ENCODE peak calls at places on chromosome 18, in nine cellular contexts. O, I, U, Z, M, X, P, Q and F are unnamed samples.

GRCh38 chr18:21914739-21915319 is 174.2 kb downstream of the MIB1 start:
- DNase-seq in O (no peak), I (no peak), U (no peak), Z (no peak), M (peak), X (no peak), P (no peak), Q (peak), F (no peak)

GRCh38 chr18:70907673-70908072 is 618.8 kb downstream of the SOCS6 start:
- DNase-seq in O (no peak), I (peak), U (no peak), Z (no peak), M (no peak), X (no peak), P (no peak), Q (no peak), F (no peak)

GRCh38 chr18:10442551-10442971 is 11.9 kb upstream of the APCDD1 start:
- DNase-seq in O (no peak), I (no peak), U (no peak), Z (no peak), M (no peak), X (no peak), P (no peak), Q (no peak), F (no peak)

GRCh38 chr18:49029628-49030027 is 78.9 kb upstream of the SMAD7 start:
- DNase-seq in O (no peak), I (no peak), U (no peak), Z (no peak), M (no peak), X (no peak), P (no peak), Q (no peak), F (no peak)

GRCh38 chr18:62781893-62782292 is 66.6 kb downstream of the PHLPP1 start:
- DNase-seq in O (no peak), I (no peak), U (no peak), Z (no peak), M (no peak), X (no peak), P (peak), Q (peak), F (no peak)

GRCh38 chr18:23967321-23968089 is 47.0 kb upstream of the TTC39C start:
- DNase-seq in O (peak), I (no peak), U (no peak), Z (no peak), M (no peak), X (no peak), P (no peak), Q (no peak), F (peak)

GRCh38 chr18:77222464-77222863 is 27.2 kb upstream of the GALR1 start:
- DNase-seq in O (no peak), I (no peak), U (no peak), Z (no peak), M (no peak), X (no peak), P (no peak), Q (no peak), F (no peak)

GRCh38 chr18:12838178-12838634 is 45.8 kb downstream of the PTPN2 start:
- DNase-seq in O (no peak), I (no peak), U (no peak), Z (peak), M (no peak), X (no peak), P (peak), Q (peak), F (no peak)

GRCh38 chr18:76922107-76922506 is 99.8 kb downstream of the ZNF236 start:
- DNase-seq in O (peak), I (peak), U (no peak), Z (peak), M (peak), X (peak), P (no peak), Q (peak), F (peak)

GRCh38 chr18:35671952-35672603 is 90.5 kb downstream of the GALNT1 start:
- DNase-seq in O (no peak), I (no peak), U (no peak), Z (no peak), M (no peak), X (no peak), P (no peak), Q (no peak), F (no peak)

GRCh38 chr18:49461602-49461977 is 1.1 kb upstream of the DYM start:
- DNase-seq in O (no peak), I (no peak), U (no peak), Z (no peak), M (no peak), X (no peak), P (no peak), Q (no peak), F (no peak)

GRCh38 chr18:24656571-24656971 is 196.1 kb downstream of the HRH4 start:
- DNase-seq in O (no peak), I (no peak), U (no peak), Z (no peak), M (no peak), X (no peak), P (no peak), Q (no peak), F (no peak)

GRCh38 chr18:1848716-1849115 is 722.6 kb downstream of the METTL4 start:
- DNase-seq in O (no peak), I (no peak), U (no peak), Z (no peak), M (no peak), X (no peak), P (no peak), Q (no peak), F (no peak)

GRCh38 chr18:63238711-63239110 is 80.9 kb downstream of the BCL2 start:
- DNase-seq in O (no peak), I (peak), U (no peak), Z (no peak), M (no peak), X (no peak), P (no peak), Q (no peak), F (no peak)

GRCh38 chr18:34771958-34772357 is 61.9 kb downstream of the DTNA start:
- DNase-seq in O (no peak), I (no peak), U (no peak), Z (no peak), M (no peak), X (no peak), P (no peak), Q (no peak), F (no peak)

GRCh38 chr18:47797126-47797525 is 133.3 kb downstream of the SMAD2 start:
- DNase-seq in O (no peak), I (no peak), U (no peak), Z (no peak), M (no peak), X (no peak), P (no peak), Q (no peak), F (no peak)

GRCh38 chr18:45951021-45951714 is 16.0 kb downstream of the EPG5 start:
- DNase-seq in O (no peak), I (no peak), U (no peak), Z (no peak), M (no peak), X (no peak), P (no peak), Q (peak), F (no peak)

GRCh38 chr18:25921677-25922421 is 168.6 kb downstream of the SS18 start:
- DNase-seq in O (peak), I (peak), U (peak), Z (peak), M (peak), X (peak), P (no peak), Q (peak), F (peak)

GRCh38 chr18:59919026-59919425 is 19.2 kb downstream of the PMAIP1 start:
- DNase-seq in O (no peak), I (no peak), U (no peak), Z (no peak), M (no peak), X (no peak), P (no peak), Q (no peak), F (no peak)

GRCh38 chr18:69590150-69590549 is 189.5 kb downstream of the DOK6 start:
- DNase-seq in O (no peak), I (no peak), U (no peak), Z (no peak), M (no peak), X (no peak), P (no peak), Q (no peak), F (no peak)

GRCh38 chr18:76265375-76266225 is 229.4 kb downstream of the ZNF516 start:
- DNase-seq in O (no peak), I (no peak), U (no peak), Z (no peak), M (peak), X (no peak), P (peak), Q (no peak), F (no peak)

GRCh38 chr18:59218018-59218417 is 1.9 kb upstream of the GRP start:
- DNase-seq in O (no peak), I (no peak), U (no peak), Z (no peak), M (no peak), X (no peak), P (no peak), Q (no peak), F (no peak)

GRCh38 chr18:56565596-56566355 is 72.6 kb downstream of the TXNL1 start:
- DNase-seq in O (no peak), I (no peak), U (no peak), Z (no peak), M (no peak), X (no peak), P (no peak), Q (no peak), F (no peak)